ENCODE peak calls at places on chromosomes 1 and 21, in ten cellular contexts. One of them, this sample, is unnamed.

GRCh38 chr21:27365394-27365793 is 398.5 kb upstream of the ADAMTS5 start:
- DNase-seq in adrenal gland: no peak
- DNase-seq in effector memory CD4-positive, alpha-beta T cell: no peak
- DNase-seq in HCT116: no peak
- DNase-seq in breast epithelium: no peak
- DNase-seq in psoas muscle: no peak
- DNase-seq in WERI-Rb-1: no peak
- DNase-seq in heart right ventricle: no peak
- DNase-seq in CD4-positive, alpha-beta T cell: no peak
- DNase-seq in heart left ventricle: no peak
- DNase-seq in this sample: no peak

GRCh38 chr1:998051-998821 is 1.7 kb downstream of the HES4 start:
- DNase-seq in adrenal gland: no peak
- DNase-seq in effector memory CD4-positive, alpha-beta T cell: no peak
- DNase-seq in HCT116: no peak
- DNase-seq in breast epithelium: no peak
- DNase-seq in psoas muscle: peak; percentile 12
- DNase-seq in WERI-Rb-1: peak; percentile 58
- DNase-seq in heart right ventricle: peak; percentile 16
- DNase-seq in CD4-positive, alpha-beta T cell: no peak
- DNase-seq in heart left ventricle: no peak
- DNase-seq in this sample: no peak

GRCh38 chr1:236108027-236108648 is 34.2 kb upstream of the GPR137B start:
- DNase-seq in adrenal gland: no peak
- DNase-seq in effector memory CD4-positive, alpha-beta T cell: no peak
- DNase-seq in HCT116: no peak
- DNase-seq in breast epithelium: no peak
- DNase-seq in psoas muscle: no peak
- DNase-seq in WERI-Rb-1: no peak
- DNase-seq in heart right ventricle: no peak
- DNase-seq in CD4-positive, alpha-beta T cell: no peak
- DNase-seq in heart left ventricle: no peak
- DNase-seq in this sample: no peak

GRCh38 chr21:15706686-15707085 is 23.1 kb upstream of the USP25 start:
- DNase-seq in adrenal gland: no peak
- DNase-seq in effector memory CD4-positive, alpha-beta T cell: no peak
- DNase-seq in HCT116: peak; percentile 81
- DNase-seq in breast epithelium: peak; percentile 55
- DNase-seq in psoas muscle: no peak
- DNase-seq in WERI-Rb-1: no peak
- DNase-seq in heart right ventricle: peak; percentile 7
- DNase-seq in CD4-positive, alpha-beta T cell: no peak
- DNase-seq in heart left ventricle: peak; percentile 31
- DNase-seq in this sample: no peak

GRCh38 chr1:217331698-217332097 is 299.2 kb downstream of the GPATCH2 start:
- DNase-seq in adrenal gland: no peak
- DNase-seq in effector memory CD4-positive, alpha-beta T cell: no peak
- DNase-seq in HCT116: no peak
- DNase-seq in breast epithelium: no peak
- DNase-seq in psoas muscle: no peak
- DNase-seq in WERI-Rb-1: no peak
- DNase-seq in heart right ventricle: no peak
- DNase-seq in CD4-positive, alpha-beta T cell: no peak
- DNase-seq in heart left ventricle: no peak
- DNase-seq in this sample: no peak

GRCh38 chr1:86018311-86018923 is 138.2 kb downstream of the COL24A1 start:
- DNase-seq in adrenal gland: no peak
- DNase-seq in effector memory CD4-positive, alpha-beta T cell: no peak
- DNase-seq in HCT116: peak; percentile 12
- DNase-seq in breast epithelium: no peak
- DNase-seq in psoas muscle: no peak
- DNase-seq in WERI-Rb-1: no peak
- DNase-seq in heart right ventricle: no peak
- DNase-seq in CD4-positive, alpha-beta T cell: no peak
- DNase-seq in heart left ventricle: no peak
- DNase-seq in this sample: no peak

GRCh38 chr1:169367096-169367685 is 406 bp downstream of the NME7 start:
- DNase-seq in adrenal gland: no peak
- DNase-seq in effector memory CD4-positive, alpha-beta T cell: no peak
- DNase-seq in HCT116: no peak
- DNase-seq in breast epithelium: no peak
- DNase-seq in psoas muscle: no peak
- DNase-seq in WERI-Rb-1: no peak
- DNase-seq in heart right ventricle: no peak
- DNase-seq in CD4-positive, alpha-beta T cell: no peak
- DNase-seq in heart left ventricle: no peak
- DNase-seq in this sample: no peak

GRCh38 chr1:83773059-83773458 is 225.9 kb downstream of the TTLL7 start:
- DNase-seq in adrenal gland: no peak
- DNase-seq in effector memory CD4-positive, alpha-beta T cell: no peak
- DNase-seq in HCT116: no peak
- DNase-seq in breast epithelium: no peak
- DNase-seq in psoas muscle: no peak
- DNase-seq in WERI-Rb-1: no peak
- DNase-seq in heart right ventricle: no peak
- DNase-seq in CD4-positive, alpha-beta T cell: no peak
- DNase-seq in heart left ventricle: no peak
- DNase-seq in this sample: no peak

GRCh38 chr1:222867316-222867715 is 52.5 kb downstream of the DISP1 start:
- DNase-seq in adrenal gland: no peak
- DNase-seq in effector memory CD4-positive, alpha-beta T cell: no peak
- DNase-seq in HCT116: no peak
- DNase-seq in breast epithelium: no peak
- DNase-seq in psoas muscle: no peak
- DNase-seq in WERI-Rb-1: no peak
- DNase-seq in heart right ventricle: no peak
- DNase-seq in CD4-positive, alpha-beta T cell: no peak
- DNase-seq in heart left ventricle: no peak
- DNase-seq in this sample: no peak

GRCh38 chr1:153546796-153547559 is 1.4 kb upstream of the S100A4 start:
- DNase-seq in adrenal gland: no peak
- DNase-seq in effector memory CD4-positive, alpha-beta T cell: no peak
- DNase-seq in HCT116: no peak
- DNase-seq in breast epithelium: no peak
- DNase-seq in psoas muscle: no peak
- DNase-seq in WERI-Rb-1: no peak
- DNase-seq in heart right ventricle: no peak
- DNase-seq in CD4-positive, alpha-beta T cell: no peak
- DNase-seq in heart left ventricle: no peak
- DNase-seq in this sample: no peak

GRCh38 chr1:158996998-158997397 is 12.7 kb upstream of the IFI16 start:
- DNase-seq in adrenal gland: no peak
- DNase-seq in effector memory CD4-positive, alpha-beta T cell: no peak
- DNase-seq in HCT116: no peak
- DNase-seq in breast epithelium: no peak
- DNase-seq in psoas muscle: no peak
- DNase-seq in WERI-Rb-1: no peak
- DNase-seq in heart right ventricle: no peak
- DNase-seq in CD4-positive, alpha-beta T cell: no peak
- DNase-seq in heart left ventricle: no peak
- DNase-seq in this sample: no peak

GRCh38 chr21:20739421-20739820 is 258.8 kb upstream of the NCAM2 start:
- DNase-seq in adrenal gland: no peak
- DNase-seq in effector memory CD4-positive, alpha-beta T cell: no peak
- DNase-seq in HCT116: no peak
- DNase-seq in breast epithelium: no peak
- DNase-seq in psoas muscle: no peak
- DNase-seq in WERI-Rb-1: peak; percentile 19
- DNase-seq in heart right ventricle: no peak
- DNase-seq in CD4-positive, alpha-beta T cell: no peak
- DNase-seq in heart left ventricle: no peak
- DNase-seq in this sample: no peak

GRCh38 chr1:150567341-150567716 is 12.1 kb downstream of the MCL1 start:
- DNase-seq in adrenal gland: no peak
- DNase-seq in effector memory CD4-positive, alpha-beta T cell: no peak
- DNase-seq in HCT116: no peak
- DNase-seq in breast epithelium: peak; percentile 25
- DNase-seq in psoas muscle: no peak
- DNase-seq in WERI-Rb-1: no peak
- DNase-seq in heart right ventricle: no peak
- DNase-seq in CD4-positive, alpha-beta T cell: peak; percentile 40
- DNase-seq in heart left ventricle: no peak
- DNase-seq in this sample: no peak

GRCh38 chr1:115134231-115134630 is 44.9 kb upstream of the TSPAN2 start:
- DNase-seq in adrenal gland: no peak
- DNase-seq in effector memory CD4-positive, alpha-beta T cell: no peak
- DNase-seq in HCT116: no peak
- DNase-seq in breast epithelium: no peak
- DNase-seq in psoas muscle: peak; percentile 25
- DNase-seq in WERI-Rb-1: no peak
- DNase-seq in heart right ventricle: peak; percentile 13
- DNase-seq in CD4-positive, alpha-beta T cell: no peak
- DNase-seq in heart left ventricle: no peak
- DNase-seq in this sample: no peak

GRCh38 chr1:201850053-201850397 is 21.1 kb downstream of the IPO9 start:
- DNase-seq in adrenal gland: peak; percentile 65
- DNase-seq in effector memory CD4-positive, alpha-beta T cell: no peak
- DNase-seq in HCT116: no peak
- DNase-seq in breast epithelium: peak; percentile 50
- DNase-seq in psoas muscle: no peak
- DNase-seq in WERI-Rb-1: no peak
- DNase-seq in heart right ventricle: peak; percentile 53
- DNase-seq in CD4-positive, alpha-beta T cell: no peak
- DNase-seq in heart left ventricle: peak; percentile 42
- DNase-seq in this sample: no peak

GRCh38 chr1:38090796-38091195 is 44.2 kb upstream of the POU3F1 start:
- DNase-seq in adrenal gland: no peak
- DNase-seq in effector memory CD4-positive, alpha-beta T cell: no peak
- DNase-seq in HCT116: no peak
- DNase-seq in breast epithelium: no peak
- DNase-seq in psoas muscle: no peak
- DNase-seq in WERI-Rb-1: no peak
- DNase-seq in heart right ventricle: no peak
- DNase-seq in CD4-positive, alpha-beta T cell: no peak
- DNase-seq in heart left ventricle: no peak
- DNase-seq in this sample: no peak

GRCh38 chr1:153939476-153939875 is 7.0 kb downstream of the DENND4B start:
- DNase-seq in adrenal gland: no peak
- DNase-seq in effector memory CD4-positive, alpha-beta T cell: no peak
- DNase-seq in HCT116: no peak
- DNase-seq in breast epithelium: no peak
- DNase-seq in psoas muscle: no peak
- DNase-seq in WERI-Rb-1: no peak
- DNase-seq in heart right ventricle: no peak
- DNase-seq in CD4-positive, alpha-beta T cell: no peak
- DNase-seq in heart left ventricle: no peak
- DNase-seq in this sample: no peak

GRCh38 chr1:183678819-183679218 is 25.7 kb upstream of the APOBEC4 start:
- DNase-seq in adrenal gland: no peak
- DNase-seq in effector memory CD4-positive, alpha-beta T cell: no peak
- DNase-seq in HCT116: no peak
- DNase-seq in breast epithelium: no peak
- DNase-seq in psoas muscle: no peak
- DNase-seq in WERI-Rb-1: no peak
- DNase-seq in heart right ventricle: no peak
- DNase-seq in CD4-positive, alpha-beta T cell: no peak
- DNase-seq in heart left ventricle: no peak
- DNase-seq in this sample: no peak

DNA sequence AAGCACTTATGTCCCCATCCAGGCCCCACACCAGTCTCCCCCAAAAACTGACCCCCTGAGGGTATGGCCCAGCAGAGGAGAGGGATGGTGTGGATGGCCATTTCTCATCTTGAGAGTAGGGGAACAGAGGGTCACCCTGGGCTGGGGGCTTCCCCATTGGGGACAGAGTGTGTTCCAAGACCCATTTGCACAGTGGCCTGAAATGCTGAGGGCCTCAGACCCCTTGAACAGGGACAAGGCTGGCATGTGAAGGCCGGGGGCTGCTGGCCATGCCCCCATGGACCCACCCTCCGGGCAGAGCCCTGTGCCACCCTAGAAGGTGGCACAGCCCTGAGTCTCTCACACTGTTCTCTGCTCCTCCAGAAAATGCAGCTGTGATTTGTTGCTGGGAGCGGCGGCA is 8.0 kb downstream of the CTRC start:
- DNase-seq in adrenal gland: no peak
- DNase-seq in effector memory CD4-positive, alpha-beta T cell: no peak
- DNase-seq in HCT116: no peak
- DNase-seq in breast epithelium: no peak
- DNase-seq in psoas muscle: no peak
- DNase-seq in WERI-Rb-1: no peak
- DNase-seq in heart right ventricle: no peak
- DNase-seq in CD4-positive, alpha-beta T cell: no peak
- DNase-seq in heart left ventricle: no peak
- DNase-seq in this sample: no peak
- H3K27ac ChIP-seq in adrenal gland: no peak overlapping the region
- H3K27ac ChIP-seq in effector memory CD4-positive, alpha-beta T cell: no peak overlapping the region
- H3K27ac ChIP-seq in HCT116: no peak overlapping the region
- H3K27ac ChIP-seq in breast epithelium: no peak overlapping the region
- H3K27ac ChIP-seq in psoas muscle: no peak overlapping the region
- H3K27ac ChIP-seq in WERI-Rb-1: no peak overlapping the region
- H3K27ac ChIP-seq in heart right ventricle: no peak overlapping the region
- H3K27ac ChIP-seq in CD4-positive, alpha-beta T cell: no peak overlapping the region
- H3K27ac ChIP-seq in heart left ventricle: no peak overlapping the region
- H3K27ac ChIP-seq in this sample: no peak overlapping the region

DNA sequence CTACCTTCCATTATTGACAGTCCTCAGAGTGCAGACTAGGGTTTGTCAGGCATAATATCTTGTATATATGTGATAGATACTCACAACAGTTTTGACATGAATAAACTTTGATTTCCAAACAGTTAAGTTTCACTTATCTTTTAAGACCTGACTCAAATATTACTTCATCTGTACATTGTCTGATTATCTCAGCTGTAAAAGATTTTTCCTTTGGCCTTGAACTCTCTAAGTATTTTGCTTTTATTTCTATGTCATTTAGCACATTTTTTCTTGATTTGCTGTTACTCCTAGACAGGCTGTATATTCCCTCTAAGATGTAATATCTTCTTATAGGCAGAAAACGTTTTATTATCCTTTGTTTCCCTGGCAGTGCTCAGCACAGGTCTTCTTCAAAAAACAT is 65.6 kb upstream of the DMRTA2 start:
- DNase-seq in adrenal gland: no peak
- DNase-seq in effector memory CD4-positive, alpha-beta T cell: no peak
- DNase-seq in HCT116: no peak
- DNase-seq in breast epithelium: no peak
- DNase-seq in psoas muscle: no peak
- DNase-seq in WERI-Rb-1: no peak
- DNase-seq in heart right ventricle: no peak
- DNase-seq in CD4-positive, alpha-beta T cell: no peak
- DNase-seq in heart left ventricle: no peak
- DNase-seq in this sample: no peak
- H3K27ac ChIP-seq in adrenal gland: no peak overlapping the region
- H3K27ac ChIP-seq in effector memory CD4-positive, alpha-beta T cell: no peak overlapping the region
- H3K27ac ChIP-seq in HCT116: no peak overlapping the region
- H3K27ac ChIP-seq in breast epithelium: no peak overlapping the region
- H3K27ac ChIP-seq in psoas muscle: no peak overlapping the region
- H3K27ac ChIP-seq in WERI-Rb-1: no peak overlapping the region
- H3K27ac ChIP-seq in heart right ventricle: no peak overlapping the region
- H3K27ac ChIP-seq in CD4-positive, alpha-beta T cell: no peak overlapping the region
- H3K27ac ChIP-seq in heart left ventricle: no peak overlapping the region
- H3K27ac ChIP-seq in this sample: no peak overlapping the region

GRCh38 chr1:208213786-208214185 is 30.4 kb downstream of the PLXNA2 start:
- DNase-seq in adrenal gland: no peak
- DNase-seq in effector memory CD4-positive, alpha-beta T cell: no peak
- DNase-seq in HCT116: no peak
- DNase-seq in breast epithelium: no peak
- DNase-seq in psoas muscle: no peak
- DNase-seq in WERI-Rb-1: no peak
- DNase-seq in heart right ventricle: peak; percentile 44
- DNase-seq in CD4-positive, alpha-beta T cell: no peak
- DNase-seq in heart left ventricle: no peak
- DNase-seq in this sample: no peak
- H3K27ac ChIP-seq in adrenal gland: no peak overlapping the region
- H3K27ac ChIP-seq in effector memory CD4-positive, alpha-beta T cell: no peak overlapping the region
- H3K27ac ChIP-seq in HCT116: no peak overlapping the region
- H3K27ac ChIP-seq in breast epithelium: no peak overlapping the region
- H3K27ac ChIP-seq in psoas muscle: no peak overlapping the region
- H3K27ac ChIP-seq in WERI-Rb-1: peak overlapping the region; percentile 11
- H3K27ac ChIP-seq in heart right ventricle: peak overlapping the region; percentile 61
- H3K27ac ChIP-seq in CD4-positive, alpha-beta T cell: no peak overlapping the region
- H3K27ac ChIP-seq in heart left ventricle: peak overlapping the region; percentile 51
- H3K27ac ChIP-seq in this sample: no peak overlapping the region

GRCh38 chr1:89050649-89051033 is 14.4 kb downstream of the GBP1 start:
- DNase-seq in adrenal gland: no peak
- DNase-seq in effector memory CD4-positive, alpha-beta T cell: no peak
- DNase-seq in HCT116: no peak
- DNase-seq in breast epithelium: no peak
- DNase-seq in psoas muscle: no peak
- DNase-seq in WERI-Rb-1: no peak
- DNase-seq in heart right ventricle: no peak
- DNase-seq in CD4-positive, alpha-beta T cell: no peak
- DNase-seq in heart left ventricle: no peak
- DNase-seq in this sample: no peak
- H3K27ac ChIP-seq in adrenal gland: no peak overlapping the region
- H3K27ac ChIP-seq in effector memory CD4-positive, alpha-beta T cell: no peak overlapping the region
- H3K27ac ChIP-seq in HCT116: no peak overlapping the region
- H3K27ac ChIP-seq in breast epithelium: no peak overlapping the region
- H3K27ac ChIP-seq in psoas muscle: no peak overlapping the region
- H3K27ac ChIP-seq in WERI-Rb-1: no peak overlapping the region
- H3K27ac ChIP-seq in heart right ventricle: no peak overlapping the region
- H3K27ac ChIP-seq in CD4-positive, alpha-beta T cell: no peak overlapping the region
- H3K27ac ChIP-seq in heart left ventricle: no peak overlapping the region
- H3K27ac ChIP-seq in this sample: no peak overlapping the region

This sample was measured in substantia nigra.